ENCODE peak calls at places on chromosomes 1 and 21, in nine cellular contexts. F is astrocyte of the spinal cord; Z is AG10803; X is heart left ventricle; Y is lower lobe of right lung; G is neural progenitor cell; L is psoas muscle; U is CD8-positive, alpha-beta T cell; J is choroid plexus epithelial cell. K is an unnamed sample.

GRCh38 chr1:10085076-10085475 is 52.3 kb downstream of the UBE4B start:
- DNase-seq in Y (no peak), L (no peak), U (no peak), F (no peak), J (no peak), G (no peak), X (no peak), Z (no peak), K (no peak)

GRCh38 chr1:184199036-184199796 is 147.7 kb downstream of the TSEN15 start:
- DNase-seq in F (no peak), X (no peak), L (no peak), G (no peak), U (no peak), Z (peak), Y (no peak), J (no peak), K (peak)

GRCh38 chr1:29833596-29833995 is 597.3 kb downstream of the PTPRU start:
- DNase-seq in J (no peak), X (peak), U (no peak), Z (no peak), G (no peak), L (no peak), F (no peak), Y (no peak), K (no peak)

GRCh38 chr1:199279872-199280649 is 641.2 kb downstream of the PTPRC start:
- DNase-seq in J (peak), U (no peak), G (no peak), X (no peak), Y (no peak), L (no peak), Z (peak), F (no peak), K (no peak)

GRCh38 chr1:177526201-177526600 is 355.4 kb downstream of the BRINP2 start:
- DNase-seq in Y (no peak), G (no peak), X (no peak), Z (no peak), F (no peak), L (no peak), J (no peak), U (no peak), K (no peak)

GRCh38 chr1:186617860-186618780 is 62.1 kb downstream of the PTGS2 start:
- DNase-seq in L (peak), Z (peak), J (peak), X (peak), F (peak), U (peak), G (no peak), Y (peak), K (peak)

GRCh38 chr1:9207086-9207485 is 27.5 kb upstream of the H6PD start:
- DNase-seq in G (no peak), Y (no peak), F (peak), X (no peak), U (no peak), Z (peak), L (no peak), J (peak), K (peak)

GRCh38 chr1:225772848-225773247 is 4.8 kb upstream of the SRP9 start:
- DNase-seq in J (no peak), U (no peak), X (no peak), G (no peak), Y (no peak), L (no peak), Z (no peak), F (no peak), K (peak)

GRCh38 chr21:36707763-36708511 is 9.0 kb downstream of the SIM2 start:
- DNase-seq in L (no peak), G (peak), Z (no peak), X (no peak), Y (no peak), U (no peak), J (no peak), F (no peak), K (no peak)

GRCh38 chr1:20439282-20439681 is 46.7 kb downstream of the CAMK2N1 start:
- DNase-seq in L (no peak), Y (no peak), U (no peak), F (peak), J (peak), G (peak), X (no peak), Z (peak), K (peak)

GRCh38 chr1:9145021-9145668 is 16.2 kb upstream of the GPR157 start:
- DNase-seq in J (peak), Z (peak), L (peak), F (peak), X (peak), G (no peak), Y (peak), U (no peak), K (peak)

GRCh38 chr1:103945774-103946173 is 196.1 kb downstream of the AMY1C start:
- DNase-seq in Z (no peak), L (no peak), G (no peak), J (no peak), U (no peak), X (no peak), F (no peak), Y (no peak), K (no peak)

GRCh38 chr1:66350001-66350547 is 183.9 kb upstream of the SGIP1 start:
- DNase-seq in L (no peak), U (peak), Z (peak), X (peak), J (no peak), G (peak), F (peak), Y (peak), K (peak)

GRCh38 chr1:244100276-244100675 is 49.2 kb downstream of the ZBTB18 start:
- DNase-seq in Y (no peak), U (no peak), J (no peak), X (no peak), Z (no peak), L (no peak), F (no peak), G (no peak), K (no peak)

GRCh38 chr1:58929667-58930325 is 145.9 kb upstream of the JUN start:
- DNase-seq in J (no peak), F (no peak), U (no peak), X (no peak), L (no peak), G (no peak), Y (no peak), Z (no peak), K (peak)

GRCh38 chr1:245046310-245046709 is 108.5 kb upstream of the KIF26B start:
- DNase-seq in X (no peak), Y (no peak), L (no peak), F (no peak), Z (no peak), U (no peak), G (no peak), J (no peak), K (no peak)

GRCh38 chr21:44428281-44428942 is 26.9 kb upstream of the LRRC3 start:
- DNase-seq in X (no peak), L (no peak), Z (no peak), F (no peak), G (no peak), Y (peak), U (peak), J (no peak), K (no peak)

GRCh38 chr1:26700711-26701110 is 4.9 kb downstream of the ARID1A start:
- DNase-seq in X (no peak), U (no peak), L (no peak), Z (peak), Y (no peak), J (no peak), F (peak), G (no peak), K (no peak)

GRCh38 chr1:26702680-26703038 is 6.8 kb downstream of the ARID1A start:
- DNase-seq in Y (no peak), X (no peak), G (no peak), L (no peak), F (no peak), Z (no peak), U (no peak), J (no peak), K (no peak)

GRCh38 chr1:26703466-26703865 is 7.7 kb downstream of the ARID1A start:
- DNase-seq in U (no peak), Y (no peak), F (no peak), L (no peak), J (no peak), Z (peak), X (no peak), G (no peak), K (no peak)

GRCh38 chr1:26701995-26702679 is 6.3 kb downstream of the ARID1A start:
- DNase-seq in U (no peak), J (no peak), X (no peak), F (no peak), Z (no peak), G (no peak), L (no peak), Y (no peak), K (no peak)

DNA sequence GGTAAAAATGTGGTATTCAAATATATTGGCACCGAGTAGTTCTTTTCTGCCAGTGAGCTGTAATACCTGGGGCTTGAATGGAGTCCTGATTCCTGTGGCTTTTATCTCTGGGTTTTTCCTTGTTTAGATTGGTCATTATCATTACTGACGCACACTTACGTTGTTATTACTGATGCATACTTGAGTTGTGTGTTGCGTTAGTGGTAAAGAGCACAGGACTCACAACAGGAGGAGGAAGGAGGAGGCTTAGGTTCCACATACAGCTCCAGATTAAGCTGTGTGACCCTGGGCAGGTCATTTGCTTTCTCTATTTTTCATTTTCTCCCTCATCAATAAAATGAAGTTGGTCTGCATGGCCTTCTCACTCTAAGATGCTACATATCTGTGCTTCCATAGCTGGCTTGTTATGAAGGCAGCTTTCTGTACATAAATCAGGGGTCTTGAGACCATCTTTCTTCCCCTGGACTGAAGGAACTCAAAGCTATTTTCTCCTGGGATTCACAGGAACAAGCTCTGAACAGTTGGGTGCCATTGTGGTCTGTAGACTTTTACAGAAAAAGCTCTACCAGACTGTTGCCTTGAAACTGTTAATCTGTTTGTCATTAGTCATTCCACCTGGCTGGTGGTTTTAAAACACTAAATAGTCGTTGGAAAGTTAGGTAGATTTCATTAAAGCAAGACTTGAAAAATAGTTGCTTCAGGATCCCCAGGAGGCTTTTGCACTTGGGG is 5.6 kb downstream of the ARID1A start:
- DNase-seq in L (no peak), F (peak), X (no peak), Y (no peak), J (peak), G (peak), Z (no peak), U (no peak), K (peak)
- H3K4me3 ChIP-seq in L (peak), F (no peak), X (no peak), Y (peak), J (no peak), G (peak), Z (no peak), U (peak), K (no peak)

DNA sequence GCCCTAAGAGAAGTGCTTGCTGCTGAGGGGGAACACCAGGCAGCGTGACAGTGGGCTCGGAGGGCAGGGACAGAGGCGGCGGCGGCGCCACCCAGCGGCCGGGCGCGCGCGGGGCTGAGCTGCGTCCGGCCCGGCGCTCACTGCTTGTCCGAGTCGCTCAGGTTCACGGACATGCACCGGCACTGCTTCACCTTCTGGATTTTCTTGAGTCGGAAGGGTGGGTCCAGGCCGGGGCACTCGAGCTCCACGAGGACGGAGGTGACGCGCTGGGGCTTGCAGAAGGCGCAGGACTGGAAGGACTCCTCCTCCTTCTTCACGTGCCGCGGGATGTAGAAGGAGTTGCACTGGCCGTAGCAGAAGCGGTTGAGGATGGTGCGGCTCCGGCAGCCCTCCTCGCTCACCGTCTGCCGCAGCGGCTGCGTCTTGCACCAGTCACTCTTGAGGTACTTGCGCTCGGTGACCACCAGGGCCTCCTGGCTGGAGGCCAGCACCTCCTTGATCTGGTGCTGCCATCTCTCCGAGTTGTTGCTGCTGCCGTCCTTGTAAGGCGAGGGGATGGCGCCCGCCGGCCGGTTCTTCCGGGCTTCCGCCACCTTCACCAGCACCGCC is 119.0 kb downstream of the GREM2 start:
- DNase-seq in J (peak), Z (no peak), U (no peak), G (peak), L (peak), Y (peak), X (no peak), F (peak), K (peak)
- TF ChIP-seq CTCF in J (peak), Z (no peak), U (no peak), G (peak), L (no peak), Y (no peak), X (no peak), F (peak), K (peak)

DNA sequence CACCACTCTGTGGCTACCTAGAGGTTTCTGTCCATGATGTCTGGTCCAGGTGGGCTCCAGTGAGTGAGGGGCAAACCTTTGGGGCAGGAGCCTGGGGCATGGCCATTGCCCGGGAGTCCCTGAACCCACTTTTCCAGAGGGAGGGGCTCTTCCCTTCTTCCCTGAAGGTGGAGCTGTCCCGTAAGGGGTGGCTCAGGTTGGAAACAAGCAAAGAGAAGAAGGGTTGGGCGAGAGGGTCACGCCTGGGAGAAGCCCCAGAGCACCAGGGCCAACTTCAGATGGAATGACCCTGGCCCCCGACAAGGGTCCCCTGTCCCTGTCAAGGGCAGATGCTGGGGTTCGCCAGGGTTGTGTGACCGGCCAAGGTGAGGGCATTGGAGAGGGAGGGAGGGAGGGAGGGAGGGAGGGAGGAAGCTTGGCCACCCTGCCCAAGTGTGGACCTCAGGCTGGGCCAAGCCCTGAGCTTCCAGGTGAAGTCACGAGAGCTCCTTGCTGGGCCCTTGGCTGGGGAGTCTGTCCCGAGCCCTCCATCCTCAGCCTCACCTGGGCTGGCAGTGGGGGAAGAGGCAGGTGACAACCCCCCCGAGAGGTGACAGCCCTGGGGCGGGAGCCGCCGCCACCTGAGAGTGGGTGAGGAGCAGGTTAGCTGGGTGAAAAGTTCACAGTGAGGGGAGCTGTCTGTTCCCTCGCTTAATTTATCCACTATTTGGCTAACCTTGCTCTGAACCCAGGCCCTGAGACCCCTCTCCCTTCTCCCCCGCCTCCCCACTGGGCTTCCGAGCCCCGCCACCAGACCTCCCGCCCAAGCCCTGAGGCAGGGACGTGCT is 69.5 kb downstream of the DHRS3 start:
- DNase-seq in X (no peak), U (no peak), L (no peak), G (no peak), Z (no peak), F (no peak), Y (peak), J (no peak), K (no peak)
- H3K4me3 ChIP-seq in X (no peak), U (no peak), L (no peak), G (no peak), Z (no peak), F (no peak), Y (no peak), J (no peak), K (no peak)

DNA sequence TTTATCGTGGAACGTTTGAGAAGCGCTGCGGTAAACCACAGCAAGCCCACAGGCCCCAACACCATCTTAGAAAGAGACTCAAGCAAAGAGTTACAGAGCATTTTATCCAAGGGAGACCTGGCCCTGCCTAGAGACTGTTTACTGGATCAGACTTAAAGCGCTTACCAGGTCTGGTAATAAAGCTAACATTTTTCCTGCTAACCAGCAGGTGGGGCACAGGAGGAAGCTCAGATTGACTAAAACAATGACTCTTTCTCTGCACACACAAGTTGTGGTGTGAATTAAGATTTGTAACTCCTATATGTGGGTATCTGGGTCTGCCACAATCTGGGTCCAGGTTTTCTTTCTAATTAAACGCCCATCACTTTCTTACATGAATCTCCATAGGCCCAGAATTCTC is 136.5 kb upstream of the ETS2 start:
- DNase-seq in F (peak), J (peak), Z (peak), Y (no peak), X (no peak), G (peak), L (no peak), U (no peak), K (peak)
- TF ChIP-seq CTCF in F (peak), J (peak), Z (peak), Y (peak), X (peak), G (peak), L (no peak), U (no peak), K (peak)

GRCh38 chr1:99003911-99004269 is 771 bp downstream of the PLPPR5 start:
- DNase-seq in G (peak), X (no peak), Z (no peak), F (no peak), U (no peak), Y (no peak), J (no peak), L (peak), K (no peak)
- H3K4me3 ChIP-seq in G (peak), X (no peak), Z (no peak), F (peak), U (peak), Y (no peak), J (no peak), L (peak), K (no peak)

GRCh38 chr21:42009018-42009830 is 936 bp downstream of the ZBTB21 start:
- DNase-seq in L (peak), G (peak), F (peak), J (peak), Y (peak), X (peak), Z (peak), U (peak), K (peak)
- TF ChIP-seq CTCF in L (peak), G (peak), F (peak), J (no peak), Y (peak), X (no peak), Z (peak), U (no peak), K (peak)

DNA sequence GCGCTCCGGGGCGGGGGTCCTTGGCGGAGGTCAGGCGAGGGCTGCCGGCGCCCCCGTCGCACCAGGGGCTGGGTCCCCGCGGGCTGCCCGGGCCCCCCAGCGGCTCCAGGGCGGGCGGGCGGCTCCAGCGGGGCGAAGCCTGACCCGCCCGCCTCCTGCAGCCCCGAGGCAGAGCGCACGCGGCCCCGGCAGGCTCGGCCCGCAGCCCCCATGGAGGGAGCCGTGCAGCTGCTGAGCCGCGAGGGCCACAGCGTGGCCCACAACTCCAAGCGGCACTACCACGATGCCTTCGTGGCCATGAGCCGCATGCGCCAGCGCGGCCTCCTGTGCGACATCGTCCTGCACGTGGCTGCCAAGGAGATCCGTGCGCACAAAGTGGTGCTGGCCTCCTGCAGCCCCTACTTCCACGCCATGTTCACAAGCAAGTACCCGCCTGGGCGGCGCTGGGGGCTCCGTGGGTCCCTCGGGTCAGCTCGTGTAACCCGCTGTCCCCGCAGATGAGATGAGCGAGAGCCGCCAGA is 808 bp downstream of the KLHL17 start:
- DNase-seq in Y (no peak), J (no peak), X (no peak), U (no peak), L (no peak), F (no peak), Z (no peak), G (peak), K (no peak)
- H3K4me3 ChIP-seq in Y (peak), J (peak), X (peak), U (peak), L (peak), F (peak), Z (peak), G (peak), K (peak)

GRCh38 chr1:170776777-170777176 is 112.8 kb downstream of the PRRX1 start:
- DNase-seq in L (no peak), Z (peak), G (no peak), J (no peak), Y (no peak), F (no peak), U (no peak), X (no peak), K (no peak)
- TF ChIP-seq CTCF in L (no peak), Z (no peak), G (no peak), J (no peak), Y (no peak), F (no peak), U (no peak), X (no peak), K (no peak)